ENCODE peak calls at places on chromosomes 16 and 17, in eight cellular contexts. J is tibial artery; E is astrocyte of the hippocampus; W is breast epithelium; S is CD4-positive, alpha-beta T cell; Z is activated naive CD4-positive, alpha-beta T cell; A is GM04503; L is GDM1. V is an unnamed sample.

GRCh38 chr17:19460695-19461094 is 49.7 kb downstream of the RNF112 start:
- DNase-seq in S (no peak), J (no peak), L (no peak), E (no peak), W (no peak), A (no peak), Z (no peak), V (no peak)

GRCh38 chr17:77312061-77312684 is 171.4 kb downstream of the SEC14L1 start:
- DNase-seq in L (no peak), S (no peak), E (no peak), W (no peak), Z (no peak), A (no peak), J (no peak), V (no peak)

GRCh38 chr17:49716952-49717351 is 9.2 kb upstream of the SLC35B1 start:
- DNase-seq in W (no peak), L (no peak), J (no peak), Z (no peak), A (no peak), S (no peak), E (no peak), V (no peak)

GRCh38 chr16:965487-965886 is 5.3 kb downstream of the LMF1 start:
- DNase-seq in E (no peak), J (no peak), Z (no peak), W (no peak), A (no peak), S (no peak), L (no peak), V (no peak)

GRCh38 chr17:70829876-70830275 is 660.5 kb downstream of the KCNJ2 start:
- DNase-seq in S (no peak), W (no peak), E (no peak), Z (no peak), L (no peak), A (no peak), J (no peak), V (no peak)

GRCh38 chr17:41013606-41014005 is 4.7 kb upstream of the KRTAP3-1 start:
- DNase-seq in W (no peak), L (no peak), E (peak), Z (no peak), A (peak), S (no peak), J (no peak), V (no peak)

GRCh38 chr17:40602445-40603443 is 37.5 kb upstream of the CCR7 start:
- DNase-seq in L (no peak), Z (peak), A (no peak), E (no peak), S (peak), J (no peak), W (no peak), V (no peak)

GRCh38 chr16:50036426-50036825 is 11.4 kb downstream of the CNEP1R1 start:
- DNase-seq in E (no peak), Z (no peak), S (no peak), W (no peak), A (no peak), L (no peak), J (no peak), V (no peak)

GRCh38 chr17:17859909-17860760 is 23.3 kb upstream of the SREBF1 start:
- DNase-seq in A (no peak), W (peak), Z (peak), S (peak), L (peak), E (peak), J (peak), V (no peak)

V was measured in non-pigmented ciliary epithelial cell.